ENCODE peak calls at places on chromosome 11, in ten cellular contexts. E is lower lobe of right lung; U is PC-3; P is IMR-90; L is pancreas; R is CD8-positive, alpha-beta memory T cell; X is psoas muscle; B is small intestine; W is PC-9; V is spleen. T is an unnamed sample.

GRCh38 chr11:18248561-18248960 is at the start of gene SAA2:
- DNase-seq in E (no peak), U (no peak), P (no peak), L (no peak), R (no peak), X (no peak), B (no peak), W (peak), V (no peak), T (no peak)

GRCh38 chr11:128575174-128575955 is 12.0 kb downstream of the ETS1 start:
- DNase-seq in E (no peak), U (no peak), P (no peak), L (no peak), R (no peak), X (no peak), B (no peak), W (no peak), V (no peak), T (no peak)

GRCh38 chr11:67245046-67245445 is 21.2 kb upstream of the GRK2 start:
- DNase-seq in E (no peak), U (no peak), P (no peak), L (no peak), R (no peak), X (no peak), B (no peak), W (no peak), V (no peak), T (no peak)

GRCh38 chr11:72352859-72353551 is 81.3 kb downstream of the CLPB start:
- DNase-seq in E (no peak), U (no peak), P (peak), L (no peak), R (no peak), X (no peak), B (no peak), W (no peak), V (no peak), T (no peak)

GRCh38 chr11:16843307-16843706 is 104.9 kb downstream of the C11orf58 start:
- DNase-seq in E (no peak), U (peak), P (no peak), L (no peak), R (no peak), X (no peak), B (peak), W (no peak), V (no peak), T (peak)

GRCh38 chr11:12832828-12833227 is 158.6 kb downstream of the TEAD1 start:
- DNase-seq in E (no peak), U (no peak), P (no peak), L (no peak), R (no peak), X (no peak), B (no peak), W (no peak), V (no peak), T (no peak)

GRCh38 chr11:112292785-112293407 is 32.2 kb upstream of the PLET1 start:
- DNase-seq in E (no peak), U (peak), P (peak), L (no peak), R (no peak), X (peak), B (peak), W (peak), V (no peak), T (no peak)

GRCh38 chr11:82895437-82896091 is 4.7 kb downstream of the PRCP start:
- DNase-seq in E (no peak), U (no peak), P (no peak), L (no peak), R (no peak), X (no peak), B (no peak), W (no peak), V (no peak), T (no peak)

GRCh38 chr11:8566613-8567210 is 27.3 kb downstream of the STK33 start:
- DNase-seq in E (no peak), U (peak), P (peak), L (no peak), R (peak), X (no peak), B (peak), W (peak), V (no peak), T (no peak)

GRCh38 chr11:27950339-27950738 is 157.6 kb downstream of the KIF18A start:
- DNase-seq in E (no peak), U (no peak), P (no peak), L (no peak), R (no peak), X (no peak), B (no peak), W (no peak), V (no peak), T (no peak)

GRCh38 chr11:31813961-31814868 is 3.1 kb upstream of the PAX6 start:
- DNase-seq in E (no peak), U (peak), P (no peak), L (peak), R (no peak), X (peak), B (no peak), W (no peak), V (peak), T (no peak)

GRCh38 chr11:105609341-105609781 is 512 bp upstream of the GRIA4 start:
- DNase-seq in E (no peak), U (peak), P (peak), L (peak), R (no peak), X (no peak), B (peak), W (no peak), V (peak), T (peak)

GRCh38 chr11:102390667-102391449 is 43.8 kb downstream of the BIRC2 start:
- DNase-seq in E (peak), U (peak), P (peak), L (peak), R (peak), X (peak), B (peak), W (peak), V (peak), T (peak)

GRCh38 chr11:100576044-100577021 is 110.8 kb upstream of the ARHGAP42 start:
- DNase-seq in E (no peak), U (peak), P (peak), L (no peak), R (no peak), X (no peak), B (peak), W (peak), V (no peak), T (peak)

GRCh38 chr11:117194267-117194666 is 4.9 kb upstream of the TAGLN start:
- DNase-seq in E (peak), U (no peak), P (no peak), L (no peak), R (no peak), X (peak), B (no peak), W (no peak), V (no peak), T (no peak)

GRCh38 chr11:126718319-126718718 is 282.3 kb downstream of the KIRREL3 start:
- DNase-seq in E (no peak), U (no peak), P (peak), L (no peak), R (no peak), X (no peak), B (no peak), W (no peak), V (no peak), T (no peak)

GRCh38 chr11:36053901-36054300 is 110.0 kb downstream of the LDLRAD3 start:
- DNase-seq in E (no peak), U (no peak), P (no peak), L (no peak), R (no peak), X (no peak), B (no peak), W (no peak), V (no peak), T (no peak)

GRCh38 chr11:102268083-102268984 is 49.0 kb upstream of the BIRC3 start:
- DNase-seq in E (peak), U (peak), P (peak), L (peak), R (peak), X (peak), B (peak), W (peak), V (peak), T (peak)

GRCh38 chr11:79054636-79055035 is 386.2 kb downstream of the TENM4 start:
- DNase-seq in E (no peak), U (peak), P (peak), L (no peak), R (no peak), X (no peak), B (no peak), W (no peak), V (no peak), T (no peak)

GRCh38 chr11:811446-812245 is 1.9 kb downstream of the RPLP2 start:
- DNase-seq in E (no peak), U (no peak), P (no peak), L (no peak), R (no peak), X (no peak), B (peak), W (peak), V (no peak), T (no peak)

GRCh38 chr11:77151804-77152513 is 23.9 kb downstream of the MYO7A start:
- DNase-seq in E (peak), U (no peak), P (peak), L (no peak), R (peak), X (peak), B (peak), W (no peak), V (no peak), T (no peak)

GRCh38 chr11:279040-279965 is 1.1 kb downstream of the NLRP6 start:
- DNase-seq in E (peak), U (no peak), P (no peak), L (peak), R (no peak), X (peak), B (peak), W (no peak), V (peak), T (no peak)

GRCh38 chr11:60921777-60922335 is 2.4 kb upstream of the TMEM132A start:
- DNase-seq in E (no peak), U (no peak), P (no peak), L (no peak), R (no peak), X (no peak), B (no peak), W (no peak), V (peak), T (no peak)

GRCh38 chr11:68383976-68384501 is 71.6 kb downstream of the LRP5 start:
- DNase-seq in E (peak), U (peak), P (peak), L (peak), R (peak), X (peak), B (peak), W (no peak), V (peak), T (peak)

GRCh38 chr11:14774738-14775137 is 117.3 kb downstream of the CYP2R1 start:
- DNase-seq in E (no peak), U (peak), P (peak), L (no peak), R (no peak), X (no peak), B (no peak), W (peak), V (no peak), T (no peak)

GRCh38 chr11:75760710-75761493 is 7.7 kb upstream of the DGAT2 start:
- DNase-seq in E (no peak), U (peak), P (peak), L (no peak), R (no peak), X (no peak), B (no peak), W (peak), V (no peak), T (no peak)

GRCh38 chr11:76361365-76361764 is 19.6 kb downstream of the THAP12 start:
- DNase-seq in E (no peak), U (no peak), P (no peak), L (no peak), R (no peak), X (no peak), B (no peak), W (no peak), V (no peak), T (no peak)

DNA sequence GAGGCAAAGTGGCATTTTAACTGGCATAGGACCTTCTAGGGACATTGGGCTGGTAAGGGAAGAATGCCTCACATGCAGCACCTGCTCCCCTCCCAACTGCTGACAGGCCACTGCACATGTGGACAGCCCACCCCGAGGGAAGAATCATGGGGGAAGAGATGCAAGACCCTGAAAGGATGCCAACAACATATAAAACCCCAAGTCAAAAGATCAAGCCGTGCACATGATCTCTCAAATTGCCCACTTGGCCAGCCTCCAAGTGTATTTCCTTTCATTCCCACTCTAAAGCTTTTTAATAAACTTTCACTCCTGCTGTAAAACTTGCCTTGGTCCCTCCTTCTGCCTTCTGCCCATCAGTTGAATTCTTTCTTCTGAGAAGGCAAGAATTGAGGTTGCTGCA is 947.8 kb upstream of the CCDC90B start:
- DNase-seq in E (no peak), U (no peak), P (no peak), L (no peak), R (no peak), X (no peak), B (no peak), W (no peak), V (no peak), T (no peak)
- H3K27ac ChIP-seq in E (no peak), U (no peak), P (no peak), L (no peak), R (no peak), X (no peak), B (no peak), W (no peak), V (no peak), T (no peak)

DNA sequence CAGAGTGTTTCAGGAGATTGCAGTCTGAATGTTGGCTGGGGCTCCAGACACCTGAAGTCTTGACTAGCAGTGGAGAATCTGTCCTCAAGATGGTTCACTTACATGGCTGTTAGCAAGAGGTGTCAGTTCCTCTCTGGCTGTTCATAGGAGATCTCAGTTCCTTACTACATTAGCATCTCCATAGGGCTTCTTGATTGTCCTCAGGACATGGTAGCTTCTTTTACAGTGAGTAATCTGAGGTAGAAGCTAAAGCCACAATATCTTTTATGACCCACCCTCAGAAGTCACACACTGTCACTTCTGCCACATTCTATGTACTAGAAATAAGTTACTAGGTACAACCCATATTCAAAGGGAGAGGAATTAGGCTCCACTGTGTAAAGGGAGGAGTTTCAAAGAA is 10.5 kb upstream of the PATL1 start:
- DNase-seq in E (no peak), U (no peak), P (no peak), L (no peak), R (no peak), X (no peak), B (no peak), W (no peak), V (no peak), T (no peak)
- H3K27ac ChIP-seq in E (no peak), U (no peak), P (no peak), L (no peak), R (no peak), X (no peak), B (no peak), W (no peak), V (no peak), T (no peak)

DNA sequence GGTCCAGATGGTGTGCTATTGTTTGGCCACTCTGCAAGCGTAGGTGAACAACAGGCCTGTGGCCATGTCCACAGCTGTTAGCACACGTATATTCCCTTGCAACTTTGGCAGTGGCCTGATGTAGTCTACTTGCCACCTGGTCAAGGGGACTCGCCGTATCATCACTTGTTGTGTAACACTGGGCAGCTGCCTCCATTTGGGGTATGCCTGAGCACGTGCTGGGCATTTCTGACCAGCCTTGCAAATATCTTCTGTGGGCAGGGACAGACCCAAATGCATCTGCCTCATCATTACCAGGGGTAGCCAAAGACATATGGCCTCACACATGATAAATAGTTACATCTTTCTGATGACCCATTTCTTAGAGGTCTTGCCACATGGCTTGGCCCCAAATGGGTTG is 434.2 kb downstream of the DYNC2H1 start:
- DNase-seq in E (no peak), U (no peak), P (no peak), L (no peak), R (no peak), X (no peak), B (no peak), W (no peak), V (no peak), T (no peak)
- H3K27ac ChIP-seq in E (no peak), U (no peak), P (no peak), L (no peak), R (no peak), X (no peak), B (no peak), W (no peak), V (no peak), T (no peak)

GRCh38 chr11:69450857-69451220 is 30.6 kb upstream of the LINC01488 start:
- DNase-seq in E (no peak), U (no peak), P (no peak), L (no peak), R (no peak), X (peak), B (no peak), W (no peak), V (no peak), T (no peak)
- H3K27ac ChIP-seq in E (peak), U (no peak), P (no peak), L (no peak), R (no peak), X (no peak), B (peak), W (no peak), V (peak), T (no peak)

GRCh38 chr11:43941257-43941879 is 1.1 kb upstream of the C11orf96 start:
- DNase-seq in E (no peak), U (no peak), P (peak), L (no peak), R (no peak), X (no peak), B (no peak), W (no peak), V (no peak), T (no peak)

GRCh38 chr11:43935131-43935979 is 7.1 kb upstream of the C11orf96 start:
- DNase-seq in E (no peak), U (no peak), P (no peak), L (no peak), R (no peak), X (no peak), B (no peak), W (no peak), V (no peak), T (no peak)

GRCh38 chr11:43934359-43935130 is 7.9 kb upstream of the C11orf96 start:
- DNase-seq in E (no peak), U (no peak), P (no peak), L (no peak), R (no peak), X (no peak), B (no peak), W (no peak), V (no peak), T (no peak)

GRCh38 chr11:43936081-43936480 is 6.4 kb upstream of the C11orf96 start:
- DNase-seq in E (no peak), U (peak), P (no peak), L (no peak), R (no peak), X (no peak), B (no peak), W (no peak), V (no peak), T (no peak)

GRCh38 chr11:43937434-43938411 is 4.7 kb upstream of the C11orf96 start:
- DNase-seq in E (no peak), U (peak), P (peak), L (no peak), R (no peak), X (no peak), B (no peak), W (peak), V (no peak), T (no peak)
- H3K27ac ChIP-seq in E (peak), U (no peak), P (peak), L (no peak), R (no peak), X (no peak), B (peak), W (no peak), V (peak), T (no peak)

GRCh38 chr11:1848640-1849265 is 4.1 kb upstream of the LSP1 start:
- DNase-seq in E (no peak), U (no peak), P (no peak), L (no peak), R (no peak), X (no peak), B (no peak), W (no peak), V (peak), T (no peak)
- H3K27ac ChIP-seq in E (no peak), U (no peak), P (no peak), L (no peak), R (no peak), X (no peak), B (no peak), W (no peak), V (peak), T (no peak)

GRCh38 chr11:47410404-47411264 is 2.2 kb downstream of the SLC39A13 start:
- DNase-seq in E (no peak), U (no peak), P (no peak), L (no peak), R (no peak), X (no peak), B (no peak), W (peak), V (no peak), T (no peak)
- H3K27ac ChIP-seq in E (no peak), U (no peak), P (peak), L (no peak), R (no peak), X (no peak), B (no peak), W (no peak), V (no peak), T (no peak)

GRCh38 chr11:124791626-124792341 is 8.4 kb downstream of the MSANTD2 start:
- DNase-seq in E (no peak), U (peak), P (peak), L (no peak), R (no peak), X (no peak), B (no peak), W (no peak), V (no peak), T (no peak)
- H3K27ac ChIP-seq in E (no peak), U (no peak), P (no peak), L (no peak), R (no peak), X (no peak), B (no peak), W (no peak), V (no peak), T (no peak)

DNA sequence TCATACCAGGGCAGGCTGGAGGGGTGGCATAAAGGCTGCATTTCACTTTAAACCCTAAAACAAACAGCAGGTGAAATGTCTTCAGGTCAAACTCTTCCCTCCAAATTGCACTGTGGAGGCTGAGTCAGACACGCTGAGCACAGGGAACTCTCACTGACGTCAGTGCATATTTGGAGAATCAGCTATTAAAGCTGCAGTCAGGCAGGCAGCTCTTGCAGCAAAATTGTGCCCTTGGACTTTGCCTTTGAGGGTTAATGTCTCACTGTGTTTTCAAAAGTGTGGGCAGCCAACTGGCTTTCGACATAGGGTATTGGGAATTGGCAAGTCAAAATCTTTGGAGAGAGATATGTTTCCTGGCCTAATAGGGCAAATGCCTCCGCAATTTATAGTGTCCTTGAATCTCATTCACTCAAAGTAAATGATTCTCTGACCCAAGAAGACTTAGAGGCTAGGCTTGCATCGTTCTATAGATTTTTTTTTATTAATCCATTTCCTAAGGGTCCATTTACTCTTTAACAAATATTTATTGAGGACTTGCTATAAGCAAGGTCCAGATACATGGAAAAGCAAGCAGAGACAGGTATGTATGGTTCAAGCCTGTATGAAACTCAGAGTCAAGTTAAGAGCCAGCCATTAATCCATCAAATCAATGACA is 27.7 kb upstream of the SMCO4 start:
- DNase-seq in E (no peak), U (peak), P (peak), L (no peak), R (no peak), X (no peak), B (peak), W (peak), V (no peak), T (peak)
- H3K27ac ChIP-seq in E (no peak), U (no peak), P (no peak), L (peak), R (no peak), X (peak), B (no peak), W (no peak), V (no peak), T (peak)